ENCODE peak calls at places on chromosomes 7 and 10, in nine cellular contexts. Z, H, D, N, W, F, A, Y and J are unnamed samples.

GRCh38 chr10:70699659-70700174 is 27.4 kb downstream of the ADAMTS14 start:
- DNase-seq in Z (no peak), D (no peak), W (peak; percentile 53), A (no peak), Y (no peak), F (peak; percentile 75), N (no peak), H (no peak), J (no peak)

GRCh38 chr7:27155816-27156507 is 513 bp downstream of the HOXA7 start:
- DNase-seq in F (peak; percentile 74), D (peak; percentile 61), Y (peak; percentile 69), A (no peak), W (no peak), N (no peak), Z (no peak), H (no peak), J (no peak)

GRCh38 chr7:35787925-35788324 is 12.9 kb upstream of the SEPTIN7 start:
- DNase-seq in Y (no peak), D (no peak), W (no peak), A (no peak), F (no peak), N (no peak), H (no peak), Z (no peak), J (no peak)

GRCh38 chr7:33061282-33061928 is 1.2 kb downstream of the NT5C3A start:
- DNase-seq in H (no peak), W (no peak), Z (no peak), D (no peak), N (no peak), F (no peak), Y (no peak), A (no peak), J (no peak)

GRCh38 chr7:8058852-8059251 is 90.3 kb downstream of the GLCCI1 start:
- DNase-seq in Z (no peak), D (no peak), H (no peak), F (no peak), A (no peak), Y (no peak), W (no peak), N (no peak), J (no peak)

GRCh38 chr10:121169406-121169805 is 318.2 kb downstream of the WDR11 start:
- DNase-seq in A (no peak), Z (no peak), F (no peak), D (no peak), Y (no peak), N (no peak), W (no peak), H (no peak), J (no peak)

GRCh38 chr10:58280485-58280884 is 11.5 kb downstream of the CISD1 start:
- DNase-seq in A (no peak), W (no peak), N (no peak), H (no peak), F (no peak), Y (no peak), D (no peak), Z (no peak), J (no peak)

GRCh38 chr7:42550706-42551470 is 313.9 kb upstream of the GLI3 start:
- DNase-seq in Z (no peak), W (no peak), H (no peak), N (no peak), F (no peak), D (no peak), A (no peak), Y (no peak), J (no peak)

GRCh38 chr7:23298885-23299769 is at the start of gene MALSU1:
- DNase-seq in Y (peak; percentile 99), F (peak; percentile 98), A (peak; percentile 95), D (peak; percentile 99), Z (peak; percentile 97), N (peak; percentile 90), W (peak; percentile 99), H (peak; percentile 97), J (peak; percentile 97)

GRCh38 chr7:111867348-111867931 is 305.1 kb upstream of the IMMP2L start:
- DNase-seq in N (no peak), F (no peak), D (no peak), A (no peak), W (no peak), H (no peak), Y (no peak), Z (no peak), J (no peak)

GRCh38 chr7:117034851-117035462 is 81.7 kb downstream of the ST7 start:
- DNase-seq in D (no peak), Y (no peak), Z (no peak), W (no peak), N (no peak), A (no peak), H (no peak), F (no peak), J (no peak)

GRCh38 chr10:88386878-88387773 is 196.0 kb downstream of the RNLS start:
- DNase-seq in Z (peak; percentile 30), A (no peak), D (no peak), W (peak; percentile 48), H (no peak), N (peak; percentile 44), Y (no peak), F (peak; percentile 53), J (no peak)

GRCh38 chr7:50531401-50531906 is 33.8 kb downstream of the DDC start:
- DNase-seq in A (no peak), D (no peak), Y (no peak), F (peak; percentile 73), Z (peak; percentile 37), N (no peak), H (no peak), W (peak; percentile 87), J (no peak)

GRCh38 chr7:142754681-142755575 is 5.7 kb downstream of the PRSS1 start:
- DNase-seq in D (no peak), W (no peak), F (no peak), A (no peak), Y (no peak), N (no peak), H (no peak), Z (no peak), J (no peak)

GRCh38 chr7:120877706-120878105 is 19.8 kb upstream of the TSPAN12 start:
- DNase-seq in D (no peak), F (no peak), A (no peak), W (no peak), H (no peak), Z (no peak), N (no peak), Y (no peak), J (no peak)

GRCh38 chr10:132834891-132835847 is 49.2 kb upstream of the NKX6-2 start:
- DNase-seq in Z (no peak), D (no peak), A (no peak), Y (peak; percentile 35), W (no peak), H (no peak), N (no peak), F (no peak), J (peak; percentile 63)

DNA sequence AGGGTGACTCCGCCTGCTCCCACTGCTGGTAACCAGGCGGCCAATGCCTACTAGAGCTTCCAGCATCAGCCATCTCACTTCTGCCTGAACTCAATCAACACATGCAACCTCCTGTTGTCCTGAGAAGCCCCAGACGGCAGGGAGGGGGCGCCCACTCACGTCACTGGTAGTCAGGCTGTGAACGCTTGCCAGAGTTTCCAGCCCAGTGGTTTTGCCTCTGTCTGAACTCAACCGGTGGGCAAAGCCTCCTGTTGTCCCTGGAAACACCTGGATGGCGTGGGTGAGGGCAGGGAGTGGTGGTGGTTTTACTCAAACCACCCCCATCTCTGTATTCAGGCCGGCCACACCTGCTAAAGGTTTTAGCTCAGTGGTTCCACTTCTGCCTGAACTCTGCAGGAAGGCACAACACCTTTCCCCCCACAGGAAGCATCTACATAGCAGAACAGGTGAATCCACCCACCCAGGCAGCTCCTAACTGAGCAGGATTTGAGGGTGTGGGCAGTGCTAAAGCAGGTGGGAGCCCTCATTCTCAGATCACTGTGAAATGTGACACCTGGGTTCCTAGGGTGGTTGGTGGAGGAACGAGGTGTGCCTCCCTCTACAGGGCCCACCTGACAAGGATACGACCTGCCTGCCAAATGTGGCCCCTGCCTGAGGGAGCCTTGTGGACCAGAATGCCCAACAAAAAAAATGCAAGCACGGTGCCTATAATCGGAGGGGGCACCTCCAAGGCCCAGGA is 563.0 kb upstream of the SEMA3D start:
- DNase-seq in D (no peak), N (no peak), Y (no peak), H (no peak), W (no peak), A (no peak), Z (no peak), F (peak; percentile 83), J (no peak)
- TF ChIP-seq CTCF in D (no peak), N (no peak), Y (no peak), H (no peak), W (no peak), A (no peak), Z (no peak), F (no peak), J (no peak)

GRCh38 chr7:29879609-29880008 is 73.3 kb downstream of the WIPF3 start:
- DNase-seq in W (no peak), F (no peak), N (no peak), Z (no peak), D (no peak), A (no peak), Y (no peak), H (no peak), J (no peak)

GRCh38 chr7:29884399-29885272 is 78.3 kb downstream of the WIPF3 start:
- DNase-seq in F (peak; percentile 90), D (peak; percentile 74), W (peak; percentile 47), A (no peak), Y (no peak), N (no peak), H (no peak), Z (peak; percentile 41), J (no peak)

GRCh38 chr7:29881724-29882123 is 75.4 kb downstream of the WIPF3 start:
- DNase-seq in A (no peak), H (no peak), N (no peak), D (no peak), F (peak; percentile 83), Y (no peak), Z (no peak), W (no peak), J (no peak)

GRCh38 chr7:29883462-29884398 is 77.4 kb downstream of the WIPF3 start:
- DNase-seq in D (no peak), H (no peak), N (no peak), Y (no peak), A (no peak), W (peak; percentile 39), Z (no peak), F (peak; percentile 92), J (no peak)

GRCh38 chr7:29882481-29882880 is 76.2 kb downstream of the WIPF3 start:
- DNase-seq in Z (no peak), D (no peak), F (no peak), H (no peak), A (no peak), Y (no peak), N (no peak), W (no peak), J (no peak)
- H3K27ac ChIP-seq in Z (no peak overlapping the region), D (no peak overlapping the region), F (no peak overlapping the region), H (no peak overlapping the region), A (no peak overlapping the region), Y (no peak overlapping the region), N (no peak overlapping the region), W (no peak overlapping the region), J (no peak overlapping the region)

GRCh38 chr10:98296514-98296913 is 28.5 kb upstream of the LOXL4 start:
- DNase-seq in Z (no peak), W (no peak), N (no peak), Y (no peak), F (peak; percentile 64), H (no peak), D (no peak), A (no peak), J (no peak)
- TF ChIP-seq CTCF in Z (no peak), W (no peak), N (no peak), Y (no peak), F (peak; percentile 47), H (no peak), D (no peak), A (no peak), J (no peak)

GRCh38 chr7:13050703-13051102 is 363.3 kb downstream of the ARL4A start:
- DNase-seq in Y (no peak), D (no peak), H (no peak), F (no peak), N (peak; percentile 61), W (no peak), Z (no peak), A (no peak), J (no peak)
- H3K27ac ChIP-seq in Y (no peak overlapping the region), D (no peak overlapping the region), H (no peak overlapping the region), F (no peak overlapping the region), N (no peak overlapping the region), W (no peak overlapping the region), Z (no peak overlapping the region), A (no peak overlapping the region), J (no peak overlapping the region)